ENCODE peak calls at places on chromosome 18, in five cellular contexts. A, J, E, M and C are unnamed samples.

GRCh38 chr18:9943311-9943710 is 29.5 kb downstream of the VAPA start:
- DNase-seq in A (no peak), J (no peak), E (no peak), M (no peak), C (no peak)

GRCh38 chr18:45231606-45232005 is 383.7 kb upstream of the SLC14A2 start:
- DNase-seq in A (no peak), J (no peak), E (no peak), M (no peak), C (no peak)

GRCh38 chr18:47184419-47185050 is 8.4 kb upstream of the IER3IP1 start:
- DNase-seq in A (no peak), J (peak; percentile 38), E (peak; percentile 39), M (peak; percentile 48), C (no peak)

GRCh38 chr18:79693561-79694205 is 14.1 kb downstream of the CTDP1 start:
- DNase-seq in A (no peak), J (no peak), E (no peak), M (no peak), C (peak; percentile 75)

GRCh38 chr18:24060644-24061043 is 46.1 kb downstream of the TTC39C start:
- DNase-seq in A (no peak), J (no peak), E (no peak), M (no peak), C (no peak)

GRCh38 chr18:5600376-5601071 is 56.7 kb upstream of the EPB41L3 start:
- DNase-seq in A (no peak), J (no peak), E (no peak), M (peak; percentile 57), C (no peak)

GRCh38 chr18:76455015-76455676 is 39.9 kb downstream of the ZNF516 start:
- DNase-seq in A (no peak), J (no peak), E (no peak), M (no peak), C (no peak)

GRCh38 chr18:66993492-66993891 is 389.6 kb upstream of the CDH19 start:
- DNase-seq in A (no peak), J (no peak), E (no peak), M (no peak), C (no peak)

GRCh38 chr18:33755918-33756590 is 178.0 kb downstream of the ASXL3 start:
- DNase-seq in A (no peak), J (no peak), E (peak; percentile 42), M (no peak), C (no peak)

GRCh38 chr18:72871091-72871490 is 3.3 kb upstream of the NETO1 start:
- DNase-seq in A (no peak), J (no peak), E (peak; percentile 69), M (no peak), C (no peak)